ENCODE peak calls at places on chromosomes 11 and 22, in nine cellular contexts. Y is IMR-90, W is suprapubic skin, I is A549, Z is ovary, B is stomach, R is heart left ventricle, E is gastrocnemius medialis, V is sigmoid colon. K is an unnamed sample.

GRCh38 chr11:132604446-132604845 is 927.9 kb downstream of the OPCML start:
- DNase-seq in Y (peak; percentile 63), W (no peak), I (no peak), Z (no peak), B (no peak), R (no peak), E (no peak), V (no peak), K (no peak)

GRCh38 chr11:57812634-57813033 is 51.0 kb downstream of the CTNND1 start:
- DNase-seq in Y (no peak), W (no peak), I (no peak), Z (no peak), B (no peak), R (no peak), E (no peak), V (no peak), K (no peak)

GRCh38 chr22:35454416-35455054 is 54.6 kb downstream of the MCM5 start:
- DNase-seq in Y (no peak), W (no peak), I (no peak), Z (no peak), B (no peak), R (peak; percentile 41), E (no peak), V (no peak), K (no peak)

GRCh38 chr11:61042961-61043540 is 59.2 kb upstream of the CD5 start:
- DNase-seq in Y (no peak), W (no peak), I (no peak), Z (no peak), B (no peak), R (no peak), E (no peak), V (no peak), K (no peak)

GRCh38 chr11:111565111-111565720 is 24.7 kb downstream of the LAYN start:
- DNase-seq in Y (peak; percentile 80), W (peak; percentile 82), I (peak; percentile 43), Z (peak; percentile 73), B (peak; percentile 76), R (peak; percentile 52), E (peak; percentile 37), V (peak; percentile 78), K (no peak)

GRCh38 chr11:8807544-8808225 is 103.3 kb upstream of the AKIP1 start:
- DNase-seq in Y (peak; percentile 93), W (no peak), I (no peak), Z (peak; percentile 53), B (peak; percentile 46), R (peak; percentile 61), E (peak; percentile 35), V (peak; percentile 82), K (no peak)

GRCh38 chr11:71076021-71076420 is 176.4 kb downstream of the SHANK2 start:
- DNase-seq in Y (no peak), W (no peak), I (no peak), Z (no peak), B (no peak), R (no peak), E (no peak), V (no peak), K (no peak)

GRCh38 chr11:86138958-86139357 is 70.1 kb upstream of the PICALM start:
- DNase-seq in Y (no peak), W (no peak), I (no peak), Z (no peak), B (no peak), R (no peak), E (no peak), V (no peak), K (no peak)

GRCh38 chr11:65147352-65148075 is 13.2 kb upstream of the SYVN1 start:
- DNase-seq in Y (no peak), W (no peak), I (no peak), Z (no peak), B (no peak), R (no peak), E (no peak), V (no peak), K (no peak)

GRCh38 chr22:36856121-36856791 is 4.5 kb upstream of the NCF4 start:
- DNase-seq in Y (peak; percentile 79), W (peak; percentile 93), I (peak; percentile 57), Z (peak; percentile 77), B (peak; percentile 94), R (peak; percentile 93), E (peak; percentile 79), V (peak; percentile 94), K (peak; percentile 48)

GRCh38 chr11:68460741-68461283 is at the start of gene PPP6R3:
- DNase-seq in Y (no peak), W (peak; percentile 83), I (peak; percentile 43), Z (no peak), B (no peak), R (no peak), E (no peak), V (no peak), K (no peak)

GRCh38 chr11:65880844-65881421 is 1.3 kb downstream of the CTSW start:
- DNase-seq in Y (no peak), W (no peak), I (no peak), Z (no peak), B (no peak), R (peak; percentile 17), E (no peak), V (no peak), K (no peak)

GRCh38 chr22:46312056-46312455 is 15.4 kb downstream of the GTSE1 start:
- DNase-seq in Y (no peak), W (no peak), I (no peak), Z (no peak), B (no peak), R (no peak), E (no peak), V (no peak), K (no peak)

GRCh38 chr22:19619144-19620009 is 94.9 kb upstream of the SEPTIN5 start:
- DNase-seq in Y (no peak), W (no peak), I (no peak), Z (no peak), B (no peak), R (no peak), E (no peak), V (no peak), K (no peak)

GRCh38 chr22:27185903-27186302 is 528.5 kb downstream of the MIAT start:
- DNase-seq in Y (no peak), W (peak; percentile 53), I (no peak), Z (no peak), B (no peak), R (no peak), E (no peak), V (no peak), K (no peak)

GRCh38 chr11:132058211-132058772 is 687.9 kb downstream of the NTM start:
- DNase-seq in Y (peak; percentile 61), W (no peak), I (no peak), Z (no peak), B (no peak), R (peak; percentile 61), E (no peak), V (no peak), K (no peak)

GRCh38 chr22:48944756-48945620 is 882.7 kb downstream of the BRD1 start:
- DNase-seq in Y (no peak), W (no peak), I (no peak), Z (no peak), B (peak; percentile 15), R (no peak), E (no peak), V (peak; percentile 50), K (no peak)

GRCh38 chr11:7413961-7414728 is 71.2 kb upstream of the OLFML1 start:
- DNase-seq in Y (no peak), W (no peak), I (no peak), Z (no peak), B (no peak), R (no peak), E (no peak), V (no peak), K (no peak)

GRCh38 chr22:41976070-41976901 is 7.0 kb downstream of the SEPTIN3 start:
- DNase-seq in Y (no peak), W (no peak), I (no peak), Z (no peak), B (peak; percentile 61), R (peak; percentile 40), E (no peak), V (no peak), K (no peak)

GRCh38 chr11:96339704-96340554 is 3.1 kb downstream of the MAML2 start:
- DNase-seq in Y (peak; percentile 59), W (no peak), I (no peak), Z (no peak), B (no peak), R (peak; percentile 30), E (no peak), V (no peak), K (no peak)

DNA sequence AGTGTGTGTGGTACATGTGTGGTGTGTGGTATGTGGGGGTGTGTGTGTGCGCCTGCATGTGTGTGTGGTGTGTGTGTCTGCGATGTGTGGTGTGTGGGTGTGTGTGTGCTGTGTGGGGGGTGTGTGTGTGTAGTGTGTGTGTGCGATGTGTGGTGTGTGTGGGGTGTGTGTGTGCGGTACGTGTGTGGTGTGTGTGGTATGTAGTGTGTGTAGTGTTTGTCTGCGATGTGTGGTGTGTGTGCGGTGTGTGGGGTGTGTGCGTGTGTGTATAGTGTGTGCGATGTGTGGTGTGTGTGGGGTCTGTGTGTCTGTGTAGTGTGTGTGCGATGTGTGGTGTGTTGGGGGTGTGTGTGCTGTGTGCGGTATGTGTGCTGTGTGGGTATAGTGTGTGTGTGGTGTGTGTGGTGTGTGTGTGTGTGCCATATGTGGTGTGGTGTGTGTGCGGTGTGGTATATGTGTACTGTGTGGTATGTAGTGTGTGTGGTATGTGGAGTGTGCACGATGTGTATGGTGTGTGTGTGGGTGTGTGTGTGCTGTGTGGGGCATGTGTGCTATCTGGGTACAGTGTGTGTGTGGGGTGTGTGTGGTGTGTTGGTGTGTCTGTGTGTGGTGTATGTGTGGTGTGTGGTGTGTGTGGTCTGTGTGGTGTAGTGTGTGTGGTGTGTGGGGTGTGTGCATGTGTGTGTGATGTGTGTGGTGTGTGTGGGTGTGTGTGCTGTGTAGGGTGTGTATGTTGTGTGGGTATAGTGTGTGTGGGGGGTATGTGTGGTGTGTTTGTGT is 5.7 kb upstream of the PPP6R2 start:
- DNase-seq in Y (no peak), W (no peak), I (no peak), Z (no peak), B (no peak), R (no peak), E (no peak), V (no peak), K (no peak)
- H3K27ac ChIP-seq in Y (no peak overlapping the region), W (no peak overlapping the region), I (no peak overlapping the region), Z (no peak overlapping the region), B (no peak overlapping the region), R (no peak overlapping the region), E (no peak overlapping the region), V (no peak overlapping the region), K (no peak overlapping the region)

GRCh38 chr22:28800308-28801041 is at the start of gene XBP1:
- DNase-seq in Y (peak; percentile 93), W (peak; percentile 97), I (peak; percentile 90), Z (peak; percentile 95), B (peak; percentile 96), R (peak; percentile 97), E (peak; percentile 92), V (peak; percentile 97), K (peak; percentile 58)
- TF ChIP-seq POLR2A in Y (peak; percentile 98), W (peak; percentile 100), I (peak; percentile 86), Z (peak; percentile 100), B (no peak), R (peak; percentile 93), E (peak; percentile 100), V (peak; percentile 79), K (peak; percentile 100)

GRCh38 chr11:35158371-35159081 is 19.6 kb downstream of the CD44 start:
- DNase-seq in Y (no peak), W (no peak), I (no peak), Z (no peak), B (no peak), R (peak; percentile 39), E (peak; percentile 43), V (peak; percentile 77), K (no peak)
- H3K4me1 ChIP-seq in Y (peaks cover 46% of the 10 kb centered on the region), W (peaks cover 100% of the 10 kb centered on the region), I (peaks cover 64% of the 10 kb centered on the region), Z (no peaks in the 10 kb centered on the region), B (peaks cover 82% of the 10 kb centered on the region), R (peaks cover 4% of the 10 kb centered on the region), E (peaks cover 8% of the 10 kb centered on the region), V (peaks cover 44% of the 10 kb centered on the region), K (peaks cover 75% of the 10 kb centered on the region)

GRCh38 chr22:22746061-22746962 is 101.9 kb downstream of the GGTLC2 start:
- DNase-seq in Y (no peak), W (no peak), I (no peak), Z (no peak), B (no peak), R (no peak), E (no peak), V (no peak), K (no peak)
- H3K27ac ChIP-seq in Y (no peak overlapping the region), W (no peak overlapping the region), I (no peak overlapping the region), Z (no peak overlapping the region), B (no peak overlapping the region), R (no peak overlapping the region), E (no peak overlapping the region), V (no peak overlapping the region), K (no peak overlapping the region)

K was measured in esophagus squamous epithelium.